ENCODE peak calls at places on chromosomes 6 and 20, in seven cellular contexts. One of them, this sample, is unnamed.

GRCh38 chr6:27545271-27546046 is 72.6 kb upstream of the ZNF184 start:
- DNase-seq in progenitor cell of endocrine pancreas: no peak
- DNase-seq in brain microvascular endothelial cell: peak; percentile 91
- DNase-seq in GM06990: peak; percentile 84
- DNase-seq in neural progenitor cell: peak; percentile 77
- DNase-seq in endothelial cell: peak; percentile 67
- DNase-seq in tibial artery: no peak
- DNase-seq in this sample: no peak

GRCh38 chr6:139277161-139277560 is 14.6 kb downstream of the TXLNB start:
- DNase-seq in progenitor cell of endocrine pancreas: no peak
- DNase-seq in brain microvascular endothelial cell: no peak
- DNase-seq in GM06990: no peak
- DNase-seq in neural progenitor cell: no peak
- DNase-seq in endothelial cell: no peak
- DNase-seq in tibial artery: peak; percentile 41
- DNase-seq in this sample: no peak

GRCh38 chr20:17587148-17587547 is 17.3 kb downstream of the DSTN start:
- DNase-seq in progenitor cell of endocrine pancreas: no peak
- DNase-seq in brain microvascular endothelial cell: no peak
- DNase-seq in GM06990: no peak
- DNase-seq in neural progenitor cell: no peak
- DNase-seq in endothelial cell: no peak
- DNase-seq in tibial artery: no peak
- DNase-seq in this sample: no peak

GRCh38 chr6:129138739-129139405 is 255.9 kb downstream of the LAMA2 start:
- DNase-seq in progenitor cell of endocrine pancreas: no peak
- DNase-seq in brain microvascular endothelial cell: no peak
- DNase-seq in GM06990: no peak
- DNase-seq in neural progenitor cell: no peak
- DNase-seq in endothelial cell: no peak
- DNase-seq in tibial artery: peak; percentile 47
- DNase-seq in this sample: no peak

GRCh38 chr6:20630617-20631448 is 96.6 kb downstream of the CDKAL1 start:
- DNase-seq in progenitor cell of endocrine pancreas: no peak
- DNase-seq in brain microvascular endothelial cell: no peak
- DNase-seq in GM06990: peak; percentile 27
- DNase-seq in neural progenitor cell: no peak
- DNase-seq in endothelial cell: no peak
- DNase-seq in tibial artery: no peak
- DNase-seq in this sample: no peak

GRCh38 chr6:13012271-13012670 is 295.7 kb downstream of the PHACTR1 start:
- DNase-seq in progenitor cell of endocrine pancreas: no peak
- DNase-seq in brain microvascular endothelial cell: no peak
- DNase-seq in GM06990: no peak
- DNase-seq in neural progenitor cell: no peak
- DNase-seq in endothelial cell: no peak
- DNase-seq in tibial artery: no peak
- DNase-seq in this sample: no peak

GRCh38 chr6:37990762-37991525 is 171.4 kb downstream of the ZFAND3 start:
- DNase-seq in progenitor cell of endocrine pancreas: no peak
- DNase-seq in brain microvascular endothelial cell: peak; percentile 87
- DNase-seq in GM06990: no peak
- DNase-seq in neural progenitor cell: peak; percentile 57
- DNase-seq in endothelial cell: no peak
- DNase-seq in tibial artery: no peak
- DNase-seq in this sample: no peak

GRCh38 chr6:111971866-111972532 is 81.9 kb upstream of the CCN6 start:
- DNase-seq in progenitor cell of endocrine pancreas: no peak
- DNase-seq in brain microvascular endothelial cell: no peak
- DNase-seq in GM06990: no peak
- DNase-seq in neural progenitor cell: no peak
- DNase-seq in endothelial cell: no peak
- DNase-seq in tibial artery: no peak
- DNase-seq in this sample: no peak

GRCh38 chr6:163284151-163284550 is 130.4 kb upstream of the QKI start:
- DNase-seq in progenitor cell of endocrine pancreas: no peak
- DNase-seq in brain microvascular endothelial cell: peak; percentile 31
- DNase-seq in GM06990: no peak
- DNase-seq in neural progenitor cell: no peak
- DNase-seq in endothelial cell: no peak
- DNase-seq in tibial artery: no peak
- DNase-seq in this sample: no peak

GRCh38 chr6:108559097-108559883 is 1.4 kb upstream of the FOXO3 start:
- DNase-seq in progenitor cell of endocrine pancreas: peak; percentile 70
- DNase-seq in brain microvascular endothelial cell: peak; percentile 72
- DNase-seq in GM06990: peak; percentile 84
- DNase-seq in neural progenitor cell: peak; percentile 89
- DNase-seq in endothelial cell: peak; percentile 70
- DNase-seq in tibial artery: peak; percentile 94
- DNase-seq in this sample: peak; percentile 84

GRCh38 chr6:15533379-15534044 is 129.3 kb downstream of the DTNBP1 start:
- DNase-seq in progenitor cell of endocrine pancreas: no peak
- DNase-seq in brain microvascular endothelial cell: no peak
- DNase-seq in GM06990: no peak
- DNase-seq in neural progenitor cell: no peak
- DNase-seq in endothelial cell: no peak
- DNase-seq in tibial artery: no peak
- DNase-seq in this sample: no peak

GRCh38 chr20:4811661-4812181 is 90.0 kb downstream of the PRND start:
- DNase-seq in progenitor cell of endocrine pancreas: no peak
- DNase-seq in brain microvascular endothelial cell: no peak
- DNase-seq in GM06990: peak; percentile 68
- DNase-seq in neural progenitor cell: no peak
- DNase-seq in endothelial cell: no peak
- DNase-seq in tibial artery: peak; percentile 76
- DNase-seq in this sample: peak; percentile 43

DNA sequence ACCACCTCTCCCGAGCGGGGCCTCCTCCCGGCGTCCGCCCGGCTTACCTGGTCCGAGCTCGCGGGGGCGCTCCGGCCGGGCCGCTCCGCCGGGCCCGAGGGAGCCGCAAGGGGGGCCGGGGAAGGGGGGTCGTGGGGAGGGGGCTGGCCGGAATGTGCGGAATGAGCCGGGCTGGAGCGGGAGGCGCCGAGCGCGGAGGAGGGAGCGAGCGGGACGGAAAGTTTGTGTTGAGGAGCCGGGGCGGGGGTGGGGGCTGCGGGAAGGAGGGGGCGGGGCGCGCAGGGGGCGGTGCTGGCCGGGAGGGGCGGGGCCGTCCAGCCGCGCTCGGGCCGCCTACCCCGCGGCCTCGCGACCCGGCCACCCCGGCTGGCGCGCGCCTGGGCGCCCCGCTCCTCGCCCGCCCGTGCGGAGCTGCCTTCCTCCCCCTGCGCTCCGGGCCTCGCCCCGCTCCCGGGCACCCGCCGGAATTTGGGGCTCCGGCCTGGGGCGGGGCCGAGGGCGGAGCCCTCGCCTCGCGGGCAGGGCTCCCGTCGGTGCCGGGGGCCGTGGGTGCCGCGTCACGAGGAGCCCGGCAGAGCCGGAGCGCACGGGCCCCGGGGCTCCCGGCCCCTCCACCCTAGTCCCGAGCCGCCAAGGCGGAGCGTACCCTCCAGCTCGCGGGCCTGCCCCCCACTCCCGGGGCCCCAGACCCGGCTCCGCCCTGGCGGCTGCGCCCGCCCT is at the start of gene TEAD3:
- DNase-seq in progenitor cell of endocrine pancreas: peak; percentile 80
- DNase-seq in brain microvascular endothelial cell: peak; percentile 36
- DNase-seq in GM06990: peak; percentile 42
- DNase-seq in neural progenitor cell: peak; percentile 96
- DNase-seq in endothelial cell: peak; percentile 64
- DNase-seq in tibial artery: no peak
- DNase-seq in this sample: peak; percentile 47
- TF ChIP-seq CTCF in progenitor cell of endocrine pancreas: peak; percentile 31
- TF ChIP-seq CTCF in brain microvascular endothelial cell: no peak
- TF ChIP-seq CTCF in GM06990: no peak
- TF ChIP-seq CTCF in neural progenitor cell: peak; percentile 52
- TF ChIP-seq CTCF in endothelial cell: no peak
- TF ChIP-seq CTCF in tibial artery: no peak
- TF ChIP-seq CTCF in this sample: no peak

GRCh38 chr20:41509316-41509715 is 108.9 kb downstream of the CHD6 start:
- DNase-seq in progenitor cell of endocrine pancreas: no peak
- DNase-seq in brain microvascular endothelial cell: no peak
- DNase-seq in GM06990: no peak
- DNase-seq in neural progenitor cell: no peak
- DNase-seq in endothelial cell: no peak
- DNase-seq in tibial artery: no peak
- DNase-seq in this sample: no peak

GRCh38 chr20:41509801-41510200 is 108.4 kb downstream of the CHD6 start:
- DNase-seq in progenitor cell of endocrine pancreas: no peak
- DNase-seq in brain microvascular endothelial cell: peak; percentile 29
- DNase-seq in GM06990: no peak
- DNase-seq in neural progenitor cell: no peak
- DNase-seq in endothelial cell: no peak
- DNase-seq in tibial artery: peak; percentile 49
- DNase-seq in this sample: no peak

GRCh38 chr20:41507851-41508250 is 110.3 kb downstream of the CHD6 start:
- DNase-seq in progenitor cell of endocrine pancreas: no peak
- DNase-seq in brain microvascular endothelial cell: no peak
- DNase-seq in GM06990: no peak
- DNase-seq in neural progenitor cell: no peak
- DNase-seq in endothelial cell: no peak
- DNase-seq in tibial artery: no peak
- DNase-seq in this sample: no peak

GRCh38 chr20:41510224-41510623 is 108.0 kb downstream of the CHD6 start:
- DNase-seq in progenitor cell of endocrine pancreas: no peak
- DNase-seq in brain microvascular endothelial cell: no peak
- DNase-seq in GM06990: no peak
- DNase-seq in neural progenitor cell: no peak
- DNase-seq in endothelial cell: no peak
- DNase-seq in tibial artery: no peak
- DNase-seq in this sample: no peak

DNA sequence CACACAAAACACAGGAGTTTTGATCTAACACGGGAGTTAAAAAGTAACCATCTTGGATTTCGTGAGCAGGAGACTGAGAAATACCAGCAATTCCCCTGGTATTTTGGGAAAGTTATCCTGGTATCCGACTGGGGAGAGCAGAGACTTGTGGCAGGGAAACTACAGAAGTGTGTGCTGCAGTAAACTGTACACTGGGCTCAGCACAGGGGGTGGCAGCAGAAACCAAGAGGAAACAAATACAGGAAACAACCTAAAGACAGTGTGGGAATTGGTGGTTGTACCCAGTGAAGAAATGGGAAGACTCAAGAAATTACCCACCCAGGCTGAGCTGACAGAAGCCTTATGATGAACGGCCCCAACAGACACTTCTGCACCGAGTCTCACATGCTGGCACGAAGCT is 109.8 kb downstream of the CHD6 start:
- DNase-seq in progenitor cell of endocrine pancreas: no peak
- DNase-seq in brain microvascular endothelial cell: no peak
- DNase-seq in GM06990: no peak
- DNase-seq in neural progenitor cell: no peak
- DNase-seq in endothelial cell: peak; percentile 12
- DNase-seq in tibial artery: no peak
- DNase-seq in this sample: no peak
- TF ChIP-seq CTCF in progenitor cell of endocrine pancreas: no peak
- TF ChIP-seq CTCF in brain microvascular endothelial cell: no peak
- TF ChIP-seq CTCF in GM06990: no peak
- TF ChIP-seq CTCF in neural progenitor cell: no peak
- TF ChIP-seq CTCF in endothelial cell: no peak
- TF ChIP-seq CTCF in tibial artery: no peak
- TF ChIP-seq CTCF in this sample: no peak

GRCh38 chr6:64255000-64255399 is 619.4 kb downstream of the PHF3 start:
- DNase-seq in progenitor cell of endocrine pancreas: no peak
- DNase-seq in brain microvascular endothelial cell: no peak
- DNase-seq in GM06990: peak; percentile 18
- DNase-seq in neural progenitor cell: no peak
- DNase-seq in endothelial cell: no peak
- DNase-seq in tibial artery: no peak
- DNase-seq in this sample: no peak
- TF ChIP-seq CTCF in progenitor cell of endocrine pancreas: no peak
- TF ChIP-seq CTCF in brain microvascular endothelial cell: no peak
- TF ChIP-seq CTCF in GM06990: no peak
- TF ChIP-seq CTCF in neural progenitor cell: no peak
- TF ChIP-seq CTCF in endothelial cell: no peak
- TF ChIP-seq CTCF in tibial artery: no peak
- TF ChIP-seq CTCF in this sample: no peak

DNA sequence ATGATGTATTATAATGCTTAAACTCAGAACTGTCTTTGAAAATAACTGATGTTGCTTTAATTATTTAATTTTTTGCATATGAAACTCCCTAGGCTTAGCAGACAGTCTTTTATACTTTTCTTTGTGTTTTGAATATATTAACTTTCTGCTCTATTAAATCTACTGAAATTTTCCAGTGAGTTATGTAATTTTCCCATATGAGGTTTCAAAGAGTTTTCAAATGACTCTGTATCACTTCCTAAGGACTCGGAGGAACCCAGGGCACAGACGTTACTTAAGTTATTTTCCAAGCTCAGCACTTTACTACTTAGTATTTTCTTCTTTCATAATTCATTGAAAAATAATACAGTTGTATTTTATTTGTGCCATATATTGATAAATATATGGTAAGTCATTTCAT is 122.6 kb downstream of the HS3ST5 start:
- DNase-seq in progenitor cell of endocrine pancreas: no peak
- DNase-seq in brain microvascular endothelial cell: no peak
- DNase-seq in GM06990: no peak
- DNase-seq in neural progenitor cell: no peak
- DNase-seq in endothelial cell: no peak
- DNase-seq in tibial artery: no peak
- DNase-seq in this sample: no peak
- TF ChIP-seq CTCF in progenitor cell of endocrine pancreas: no peak
- TF ChIP-seq CTCF in brain microvascular endothelial cell: no peak
- TF ChIP-seq CTCF in GM06990: no peak
- TF ChIP-seq CTCF in neural progenitor cell: no peak
- TF ChIP-seq CTCF in endothelial cell: no peak
- TF ChIP-seq CTCF in tibial artery: no peak
- TF ChIP-seq CTCF in this sample: no peak

This sample was measured in natural killer cell.